ENCODE peak calls at places on chromosomes 12 and 14, in nine cellular contexts. L is adipocyte, B is neuronal stem cell, M is dorsolateral prefrontal cortex, T is breast epithelium, K is fibroblast of lung, Q is right cardiac atrium, U is OCI-LY7, P is stomach. W is an unnamed sample.

GRCh38 chr14:64920465-64920864 is 6.2 kb downstream of the CHURC1 start:
- DNase-seq in L (peak; percentile 30), B (no peak), M (no peak), T (no peak), K (no peak), Q (no peak), U (no peak), P (no peak), W (no peak)

GRCh38 chr12:103832048-103832798 is 8.8 kb downstream of the NT5DC3 start:
- DNase-seq in L (no peak), B (no peak), M (no peak), T (no peak), K (no peak), Q (no peak), U (peak; percentile 17), P (no peak), W (no peak)

GRCh38 chr12:101828463-101829196 is 2.1 kb downstream of the GNPTAB start:
- DNase-seq in L (no peak), B (no peak), M (no peak), T (no peak), K (no peak), Q (no peak), U (peak; percentile 73), P (no peak), W (no peak)

GRCh38 chr12:11578461-11578993 is 70.9 kb upstream of the ETV6 start:
- DNase-seq in L (no peak), B (no peak), M (no peak), T (no peak), K (no peak), Q (no peak), U (peak; percentile 17), P (no peak), W (no peak)

GRCh38 chr14:102594514-102595175 is 2.2 kb downstream of the RCOR1 start:
- DNase-seq in L (peak; percentile 90), B (no peak), M (no peak), T (peak; percentile 46), K (peak; percentile 74), Q (no peak), U (peak; percentile 90), P (peak; percentile 75), W (peak; percentile 34)

GRCh38 chr14:77026930-77027537 is 1.5 kb downstream of the IRF2BPL start:
- DNase-seq in L (peak; percentile 55), B (peak; percentile 51), M (no peak), T (no peak), K (peak; percentile 57), Q (peak; percentile 81), U (peak; percentile 72), P (peak; percentile 54), W (peak; percentile 51)

GRCh38 chr12:116266631-116267349 is 10.7 kb downstream of the MED13L start:
- DNase-seq in L (no peak), B (no peak), M (no peak), T (no peak), K (peak; percentile 31), Q (no peak), U (no peak), P (no peak), W (no peak)

GRCh38 chr12:132162508-132163031 is 18.3 kb downstream of the NOC4L start:
- DNase-seq in L (peak; percentile 95), B (no peak), M (no peak), T (no peak), K (peak; percentile 84), Q (peak; percentile 63), U (no peak), P (no peak), W (no peak)

GRCh38 chr14:70886421-70887206 is 20.6 kb upstream of the PCNX1 start:
- DNase-seq in L (no peak), B (no peak), M (no peak), T (no peak), K (no peak), Q (no peak), U (peak; percentile 33), P (no peak), W (no peak)

GRCh38 chr12:59093090-59093489 is 172.8 kb upstream of the LRIG3 start:
- DNase-seq in L (peak; percentile 66), B (no peak), M (no peak), T (no peak), K (peak; percentile 58), Q (no peak), U (no peak), P (no peak), W (no peak)

GRCh38 chr14:99899578-99900178 is 106.5 kb downstream of the EML1 start:
- DNase-seq in L (peak; percentile 80), B (no peak), M (no peak), T (no peak), K (peak; percentile 59), Q (no peak), U (peak; percentile 35), P (no peak), W (no peak)

GRCh38 chr12:4505381-4505986 is 33.2 kb upstream of the RAD51AP1 start:
- DNase-seq in L (peak; percentile 13), B (no peak), M (no peak), T (no peak), K (peak; percentile 51), Q (no peak), U (no peak), P (no peak), W (no peak)

GRCh38 chr14:79852975-79853374 is 358.3 kb downstream of the DIO2 start:
- DNase-seq in L (no peak), B (no peak), M (no peak), T (no peak), K (no peak), Q (no peak), U (no peak), P (no peak), W (no peak)

GRCh38 chr12:104671407-104672095 is 214.8 kb downstream of the CHST11 start:
- DNase-seq in L (peak; percentile 95), B (no peak), M (no peak), T (peak; percentile 88), K (peak; percentile 91), Q (peak; percentile 90), U (peak; percentile 30), P (peak; percentile 92), W (peak; percentile 67)

GRCh38 chr14:103862393-103862782 is 15.0 kb upstream of the PPP1R13B start:
- DNase-seq in L (no peak), B (no peak), M (no peak), T (no peak), K (peak; percentile 20), Q (peak; percentile 7), U (no peak), P (no peak), W (no peak)

GRCh38 chr14:100629696-100630095 is 42.5 kb upstream of the BEGAIN start:
- DNase-seq in L (no peak), B (no peak), M (peak; percentile 56), T (no peak), K (no peak), Q (no peak), U (no peak), P (no peak), W (no peak)

GRCh38 chr14:72892879-72893635 is 844 bp downstream of the DPF3 start:
- DNase-seq in L (peak; percentile 61), B (no peak), M (peak; percentile 28), T (no peak), K (no peak), Q (peak; percentile 69), U (peak; percentile 10), P (no peak), W (no peak)

GRCh38 chr12:21301-22189 is 45.0 kb upstream of the IQSEC3 start:
- DNase-seq in L (no peak), B (no peak), M (no peak), T (no peak), K (no peak), Q (peak; percentile 49), U (no peak), P (no peak), W (no peak)

GRCh38 chr14:64639340-64639821 is 64.8 kb upstream of the PLEKHG3 start:
- DNase-seq in L (no peak), B (no peak), M (no peak), T (no peak), K (no peak), Q (no peak), U (no peak), P (no peak), W (no peak)

GRCh38 chr14:45891417-45892080 is 638.5 kb upstream of the MIS18BP1 start:
- DNase-seq in L (no peak), B (peak; percentile 8), M (no peak), T (no peak), K (no peak), Q (no peak), U (no peak), P (peak; percentile 36), W (no peak)
- H3K4me3 ChIP-seq in L (no peak overlapping the region), B (no peak overlapping the region), M (no peak overlapping the region), T (no peak overlapping the region), K (no peak overlapping the region), Q (no peak overlapping the region), U (no peak overlapping the region), P (no peak overlapping the region), W (no peak overlapping the region)

GRCh38 chr12:70648191-70648590 is 11.0 kb upstream of the PTPRB start:
- DNase-seq in L (no peak), B (no peak), M (no peak), T (no peak), K (no peak), Q (no peak), U (no peak), P (no peak), W (no peak)
- H3K4me3 ChIP-seq in L (no peak overlapping the region), B (no peak overlapping the region), M (no peak overlapping the region), T (no peak overlapping the region), K (no peak overlapping the region), Q (no peak overlapping the region), U (no peak overlapping the region), P (no peak overlapping the region), W (no peak overlapping the region)

GRCh38 chr14:25132734-25133422 is 82.9 kb upstream of the STXBP6 start:
- DNase-seq in L (peak; percentile 73), B (peak; percentile 62), M (peak; percentile 51), T (peak; percentile 22), K (peak; percentile 68), Q (peak; percentile 68), U (peak; percentile 62), P (peak; percentile 75), W (peak; percentile 5)
- H3K4me3 ChIP-seq in L (no peak overlapping the region), B (no peak overlapping the region), M (peak overlapping the region; percentile 38), T (no peak overlapping the region), K (no peak overlapping the region), Q (no peak overlapping the region), U (no peak overlapping the region), P (no peak overlapping the region), W (no peak overlapping the region)

DNA sequence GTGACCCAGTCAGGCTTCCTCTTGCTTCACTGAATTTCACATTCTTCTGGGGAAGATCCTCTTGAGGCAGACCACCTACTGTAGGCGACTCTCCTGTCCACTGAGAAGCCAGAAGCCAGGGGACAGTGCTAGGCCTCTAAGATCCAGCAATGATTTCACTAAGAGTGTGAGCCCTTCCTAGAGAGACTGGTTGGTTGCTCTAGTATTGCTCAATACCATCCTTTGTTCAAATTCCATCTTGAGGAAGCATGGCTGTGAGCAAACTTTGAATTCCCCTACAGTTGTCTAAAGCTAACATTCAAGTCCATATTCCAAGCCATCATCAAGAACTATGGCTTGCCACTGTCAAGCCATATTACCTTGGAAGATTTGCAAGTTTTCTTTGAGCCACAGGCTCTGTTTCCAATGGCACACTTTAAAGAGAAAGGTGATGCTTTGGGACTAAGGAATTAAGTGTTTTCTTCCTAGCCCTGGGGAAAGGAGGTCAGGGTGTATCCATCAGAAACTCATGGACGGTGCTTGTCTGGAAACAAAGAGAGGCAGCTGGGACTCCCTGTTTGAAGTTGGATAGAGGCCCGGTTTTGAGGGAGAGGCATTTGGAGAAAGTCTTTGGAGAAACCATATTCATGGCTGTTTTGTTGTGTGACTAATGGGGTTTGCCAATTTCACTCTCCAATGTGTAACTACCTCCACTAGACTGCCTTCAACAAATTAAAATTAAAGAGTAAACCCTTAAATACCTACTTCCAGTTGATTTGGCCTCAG is 1217.9 kb downstream of the VRK1 start:
- DNase-seq in L (no peak), B (no peak), M (no peak), T (no peak), K (no peak), Q (no peak), U (no peak), P (no peak), W (no peak)
- H3K4me3 ChIP-seq in L (no peak overlapping the region), B (no peak overlapping the region), M (no peak overlapping the region), T (no peak overlapping the region), K (no peak overlapping the region), Q (no peak overlapping the region), U (no peak overlapping the region), P (no peak overlapping the region), W (no peak overlapping the region)